ENCODE peak calls at places on chromosomes 16 and 17, in seven cellular contexts. F is EL; Y is HT-29; E is activated T-helper 9 cell treated with anti-CD3 and anti-CD28 coated beads, Interleukin-2, amount 50 U/mL, for 16 hours; I is ELF-1; A is amygdala; N is HFFc6. G is an unnamed sample.

GRCh38 chr16:11609474-11610120 is 22.9 kb upstream of the LITAF start:
- DNase-seq in F (no peak), Y (no peak), E (no peak), I (no peak), A (no peak), N (no peak), G (no peak)

GRCh38 chr17:80839401-80839800 is 152.2 kb upstream of the CHMP6 start:
- DNase-seq in F (no peak), Y (no peak), E (no peak), I (no peak), A (no peak), N (no peak), G (no peak)

GRCh38 chr16:54080524-54081008 is 206.0 kb downstream of the IRX3 start:
- DNase-seq in F (peak), Y (no peak), E (no peak), I (no peak), A (no peak), N (peak), G (no peak)

GRCh38 chr16:51113254-51114125 is 37.6 kb downstream of the SALL1 start:
- DNase-seq in F (no peak), Y (no peak), E (no peak), I (peak), A (no peak), N (no peak), G (peak)

GRCh38 chr16:81612351-81613170 is 166.5 kb upstream of the PLCG2 start:
- DNase-seq in F (no peak), Y (no peak), E (no peak), I (no peak), A (no peak), N (no peak), G (no peak)

GRCh38 chr16:1874854-1875253 is 2.9 kb upstream of the MEIOB start:
- DNase-seq in F (no peak), Y (no peak), E (no peak), I (no peak), A (no peak), N (no peak), G (no peak)

GRCh38 chr17:49748791-49749190 is 15.1 kb downstream of the FAM117A start:
- DNase-seq in F (no peak), Y (no peak), E (peak), I (no peak), A (no peak), N (no peak), G (no peak)

GRCh38 chr17:47265983-47266541 is 12.4 kb downstream of the ITGB3 start:
- DNase-seq in F (peak), Y (no peak), E (no peak), I (no peak), A (no peak), N (peak), G (no peak)

GRCh38 chr17:81416612-81417011 is 21.4 kb downstream of the BAHCC1 start:
- DNase-seq in F (no peak), Y (no peak), E (no peak), I (no peak), A (no peak), N (no peak), G (no peak)

GRCh38 chr16:23408242-23409201 is 44.5 kb downstream of the COG7 start:
- DNase-seq in F (peak), Y (no peak), E (no peak), I (peak), A (peak), N (peak), G (peak)

GRCh38 chr17:43169561-43170139 is 1.4 kb upstream of the NBR1 start:
- DNase-seq in F (no peak), Y (peak), E (no peak), I (no peak), A (no peak), N (peak), G (peak)

GRCh38 chr17:40317345-40317873 is 8.4 kb downstream of the RARA start:
- DNase-seq in F (peak), Y (peak), E (no peak), I (peak), A (no peak), N (peak), G (peak)

GRCh38 chr17:30378191-30378796 is 433 bp upstream of the CPD start:
- DNase-seq in F (peak), Y (no peak), E (peak), I (no peak), A (no peak), N (no peak), G (peak)

GRCh38 chr17:55356440-55357328 is 65.0 kb downstream of the MMD start:
- DNase-seq in F (peak), Y (peak), E (peak), I (peak), A (no peak), N (peak), G (peak)

GRCh38 chr17:4108397-4108796 is 34.4 kb downstream of the ZZEF1 start:
- DNase-seq in F (no peak), Y (no peak), E (no peak), I (no peak), A (no peak), N (no peak), G (no peak)

GRCh38 chr16:12569061-12569460 is 234.6 kb downstream of the CPPED1 start:
- DNase-seq in F (no peak), Y (no peak), E (no peak), I (no peak), A (no peak), N (no peak), G (no peak)

GRCh38 chr16:55082594-55082982 is 151.9 kb downstream of the IRX5 start:
- DNase-seq in F (no peak), Y (no peak), E (no peak), I (no peak), A (no peak), N (no peak), G (no peak)

GRCh38 chr17:64694207-64694606 is 32.1 kb upstream of the SMURF2 start:
- DNase-seq in F (peak), Y (peak), E (no peak), I (no peak), A (no peak), N (peak), G (no peak)

GRCh38 chr17:40699880-40700279 is 3.7 kb downstream of the KRT24 start:
- DNase-seq in F (no peak), Y (no peak), E (no peak), I (no peak), A (no peak), N (no peak), G (no peak)

GRCh38 chr16:53055603-53056527 is 1.1 kb downstream of the CHD9 start:
- DNase-seq in F (peak), Y (peak), E (no peak), I (peak), A (no peak), N (peak), G (peak)

GRCh38 chr17:55660171-55660886 is 62.3 kb downstream of the TMEM100 start:
- DNase-seq in F (no peak), Y (no peak), E (no peak), I (no peak), A (no peak), N (no peak), G (no peak)

GRCh38 chr16:84137769-84138357 is 7.1 kb downstream of the HSDL1 start:
- DNase-seq in F (no peak), Y (no peak), E (no peak), I (no peak), A (no peak), N (no peak), G (no peak)

GRCh38 chr17:38729368-38729885 is 714 bp upstream of the CISD3 start:
- DNase-seq in F (no peak), Y (peak), E (no peak), I (no peak), A (no peak), N (no peak), G (no peak)

GRCh38 chr17:751269-752001 is 629 bp downstream of the GEMIN4 start:
- DNase-seq in F (peak), Y (peak), E (peak), I (peak), A (no peak), N (peak), G (peak)

GRCh38 chr16:87948119-87948545 is 3.1 kb upstream of the BANP start:
- DNase-seq in F (no peak), Y (no peak), E (no peak), I (no peak), A (no peak), N (no peak), G (no peak)

G was measured in GM23338.